ENCODE peak calls at places on chromosomes 12 and 14, in four cellular contexts. U is adipocyte, L is LoVo, W is non-pigmented ciliary epithelial cell. B is an unnamed sample.

GRCh38 chr14:68756071-68756481 is 36.8 kb downstream of the ZFP36L1 start:
- DNase-seq in U (peak; percentile 59), L (no peak), W (no peak), B (no peak)

GRCh38 chr14:97840159-97840558 is 1043.0 kb downstream of the VRK1 start:
- DNase-seq in U (no peak), L (no peak), W (no peak), B (no peak)

GRCh38 chr14:98234208-98234607 is 1037.8 kb downstream of the BCL11B start:
- DNase-seq in U (no peak), L (no peak), W (no peak), B (no peak)

GRCh38 chr12:40192704-40193255 is 32.0 kb upstream of the LRRK2 start:
- DNase-seq in U (no peak), L (no peak), W (no peak), B (no peak)

GRCh38 chr14:37090026-37090425 is 82.4 kb downstream of the SLC25A21 start:
- DNase-seq in U (peak; percentile 81), L (no peak), W (no peak), B (no peak)

GRCh38 chr14:98370352-98370751 is 901.6 kb downstream of the BCL11B start:
- DNase-seq in U (no peak), L (no peak), W (no peak), B (no peak)

GRCh38 chr14:75156901-75157300 is 19.5 kb downstream of the TMED10 start:
- DNase-seq in U (no peak), L (no peak), W (no peak), B (peak; percentile 57)

GRCh38 chr12:14278294-14278953 is 87.1 kb upstream of the ATF7IP start:
- DNase-seq in U (no peak), L (no peak), W (no peak), B (no peak)

GRCh38 chr14:24291446-24292117 is 8.0 kb downstream of the DHRS1 start:
- DNase-seq in U (no peak), L (no peak), W (no peak), B (no peak)